ENCODE peak calls at places on chromosome 2, in eight cellular contexts. One of them, this sample, is unnamed.

GRCh38 chr2:234500394-234501006 is 3.6 kb upstream of the ARL4C start:
- DNase-seq in kidney glomerular epithelial cell: peak
- DNase-seq in activated CD4-positive, alpha-beta T cell treated with anti-CD3 and anti-CD28 coated beads for 24 hours: no peak
- DNase-seq in GM12891: no peak
- DNase-seq in progenitor cell of endocrine pancreas: peak
- DNase-seq in GDM1: no peak
- DNase-seq in fibroblast of lung: peak
- DNase-seq in CD8-positive, alpha-beta memory T cell: peak
- DNase-seq in this sample: no peak

GRCh38 chr2:207390302-207391095 is 139.3 kb upstream of the CREB1 start:
- DNase-seq in GM12891: no peak
- DNase-seq in CD8-positive, alpha-beta memory T cell: no peak
- DNase-seq in GDM1: no peak
- DNase-seq in progenitor cell of endocrine pancreas: no peak
- DNase-seq in kidney glomerular epithelial cell: no peak
- DNase-seq in fibroblast of lung: no peak
- DNase-seq in activated CD4-positive, alpha-beta T cell treated with anti-CD3 and anti-CD28 coated beads for 24 hours: no peak
- DNase-seq in this sample: no peak

GRCh38 chr2:161486111-161486510 is 70.0 kb downstream of the TBR1 start:
- DNase-seq in kidney glomerular epithelial cell: no peak
- DNase-seq in GDM1: no peak
- DNase-seq in progenitor cell of endocrine pancreas: no peak
- DNase-seq in activated CD4-positive, alpha-beta T cell treated with anti-CD3 and anti-CD28 coated beads for 24 hours: no peak
- DNase-seq in fibroblast of lung: no peak
- DNase-seq in CD8-positive, alpha-beta memory T cell: no peak
- DNase-seq in GM12891: no peak
- DNase-seq in this sample: no peak

GRCh38 chr2:36245632-36246031 is 109.9 kb upstream of the CRIM1 start:
- DNase-seq in GM12891: no peak
- DNase-seq in progenitor cell of endocrine pancreas: no peak
- DNase-seq in kidney glomerular epithelial cell: no peak
- DNase-seq in activated CD4-positive, alpha-beta T cell treated with anti-CD3 and anti-CD28 coated beads for 24 hours: no peak
- DNase-seq in GDM1: no peak
- DNase-seq in CD8-positive, alpha-beta memory T cell: peak
- DNase-seq in fibroblast of lung: no peak
- DNase-seq in this sample: no peak

GRCh38 chr2:8552264-8552913 is 129.5 kb upstream of the ID2 start:
- DNase-seq in GM12891: no peak
- DNase-seq in activated CD4-positive, alpha-beta T cell treated with anti-CD3 and anti-CD28 coated beads for 24 hours: no peak
- DNase-seq in fibroblast of lung: no peak
- DNase-seq in kidney glomerular epithelial cell: no peak
- DNase-seq in CD8-positive, alpha-beta memory T cell: no peak
- DNase-seq in progenitor cell of endocrine pancreas: no peak
- DNase-seq in GDM1: no peak
- DNase-seq in this sample: no peak

GRCh38 chr2:99127999-99128398 is 13.5 kb upstream of the C2orf15 start:
- DNase-seq in GM12891: no peak
- DNase-seq in fibroblast of lung: no peak
- DNase-seq in GDM1: no peak
- DNase-seq in activated CD4-positive, alpha-beta T cell treated with anti-CD3 and anti-CD28 coated beads for 24 hours: no peak
- DNase-seq in progenitor cell of endocrine pancreas: no peak
- DNase-seq in CD8-positive, alpha-beta memory T cell: no peak
- DNase-seq in kidney glomerular epithelial cell: no peak
- DNase-seq in this sample: no peak

GRCh38 chr2:226802573-226802972 is 3.0 kb upstream of the IRS1 start:
- DNase-seq in GM12891: no peak
- DNase-seq in progenitor cell of endocrine pancreas: no peak
- DNase-seq in fibroblast of lung: peak
- DNase-seq in activated CD4-positive, alpha-beta T cell treated with anti-CD3 and anti-CD28 coated beads for 24 hours: no peak
- DNase-seq in kidney glomerular epithelial cell: peak
- DNase-seq in GDM1: peak
- DNase-seq in CD8-positive, alpha-beta memory T cell: peak
- DNase-seq in this sample: no peak

GRCh38 chr2:163682695-163683094 is 53.1 kb downstream of the FIGN start:
- DNase-seq in kidney glomerular epithelial cell: peak
- DNase-seq in activated CD4-positive, alpha-beta T cell treated with anti-CD3 and anti-CD28 coated beads for 24 hours: no peak
- DNase-seq in CD8-positive, alpha-beta memory T cell: no peak
- DNase-seq in fibroblast of lung: peak
- DNase-seq in GDM1: no peak
- DNase-seq in GM12891: no peak
- DNase-seq in progenitor cell of endocrine pancreas: no peak
- DNase-seq in this sample: no peak

GRCh38 chr2:176553685-176554106 is 284.5 kb downstream of the MTX2 start:
- DNase-seq in kidney glomerular epithelial cell: peak
- DNase-seq in fibroblast of lung: peak
- DNase-seq in CD8-positive, alpha-beta memory T cell: peak
- DNase-seq in activated CD4-positive, alpha-beta T cell treated with anti-CD3 and anti-CD28 coated beads for 24 hours: no peak
- DNase-seq in progenitor cell of endocrine pancreas: no peak
- DNase-seq in GM12891: no peak
- DNase-seq in GDM1: no peak
- DNase-seq in this sample: peak

GRCh38 chr2:142742301-142743214 is 134.9 kb upstream of the KYNU start:
- DNase-seq in kidney glomerular epithelial cell: no peak
- DNase-seq in progenitor cell of endocrine pancreas: no peak
- DNase-seq in activated CD4-positive, alpha-beta T cell treated with anti-CD3 and anti-CD28 coated beads for 24 hours: no peak
- DNase-seq in GM12891: no peak
- DNase-seq in fibroblast of lung: peak
- DNase-seq in CD8-positive, alpha-beta memory T cell: no peak
- DNase-seq in GDM1: no peak
- DNase-seq in this sample: no peak

GRCh38 chr2:162890690-162891311 is 52.2 kb upstream of the KCNH7 start:
- DNase-seq in progenitor cell of endocrine pancreas: no peak
- DNase-seq in fibroblast of lung: peak
- DNase-seq in kidney glomerular epithelial cell: peak
- DNase-seq in GM12891: peak
- DNase-seq in CD8-positive, alpha-beta memory T cell: no peak
- DNase-seq in activated CD4-positive, alpha-beta T cell treated with anti-CD3 and anti-CD28 coated beads for 24 hours: no peak
- DNase-seq in GDM1: peak
- DNase-seq in this sample: peak

GRCh38 chr2:142756430-142756829 is 121.0 kb upstream of the KYNU start:
- DNase-seq in activated CD4-positive, alpha-beta T cell treated with anti-CD3 and anti-CD28 coated beads for 24 hours: no peak
- DNase-seq in kidney glomerular epithelial cell: peak
- DNase-seq in fibroblast of lung: peak
- DNase-seq in GDM1: no peak
- DNase-seq in progenitor cell of endocrine pancreas: no peak
- DNase-seq in GM12891: no peak
- DNase-seq in CD8-positive, alpha-beta memory T cell: no peak
- DNase-seq in this sample: no peak

GRCh38 chr2:235278771-235279355 is 215.0 kb upstream of the AGAP1 start:
- DNase-seq in CD8-positive, alpha-beta memory T cell: no peak
- DNase-seq in GDM1: no peak
- DNase-seq in progenitor cell of endocrine pancreas: no peak
- DNase-seq in GM12891: no peak
- DNase-seq in activated CD4-positive, alpha-beta T cell treated with anti-CD3 and anti-CD28 coated beads for 24 hours: no peak
- DNase-seq in kidney glomerular epithelial cell: peak
- DNase-seq in fibroblast of lung: no peak
- DNase-seq in this sample: peak

GRCh38 chr2:86648696-86649095 is 25.0 kb upstream of the RNF103 start:
- DNase-seq in kidney glomerular epithelial cell: no peak
- DNase-seq in fibroblast of lung: no peak
- DNase-seq in GM12891: no peak
- DNase-seq in GDM1: no peak
- DNase-seq in progenitor cell of endocrine pancreas: no peak
- DNase-seq in CD8-positive, alpha-beta memory T cell: no peak
- DNase-seq in activated CD4-positive, alpha-beta T cell treated with anti-CD3 and anti-CD28 coated beads for 24 hours: no peak
- DNase-seq in this sample: no peak